ENCODE peak calls at places on chromosomes 16 and 17, in seven cellular contexts. H is HEK293T; Z is naive thymus-derived CD4-positive, alpha-beta T cell; U is stromal cell of bone marrow; P is neural progenitor cell; R is naive B cell; L is OCI-LY7. Q is an unnamed sample.

GRCh38 chr16:85152414-85153030 is 40.2 kb upstream of the CIBAR2 start:
- DNase-seq in L (no peak), P (no peak), U (no peak), H (no peak), R (no peak), Z (no peak), Q (no peak)

GRCh38 chr16:23330161-23330560 is 28.1 kb downstream of the SCNN1B start:
- DNase-seq in H (no peak), P (no peak), U (no peak), L (no peak), R (no peak), Z (no peak), Q (no peak)

GRCh38 chr16:12410842-12411490 is 392.7 kb downstream of the CPPED1 start:
- DNase-seq in Z (no peak), P (no peak), L (peak), H (no peak), U (no peak), R (no peak), Q (peak)

GRCh38 chr17:17840751-17841591 is 4.2 kb upstream of the SREBF1 start:
- DNase-seq in R (no peak), Z (no peak), L (peak), H (no peak), U (no peak), P (peak), Q (peak)

GRCh38 chr17:64698725-64699124 is 36.6 kb upstream of the SMURF2 start:
- DNase-seq in R (no peak), Z (no peak), H (no peak), U (no peak), P (no peak), L (no peak), Q (no peak)

GRCh38 chr17:78343433-78344201 is 16.3 kb downstream of the SOCS3 start:
- DNase-seq in H (no peak), U (no peak), R (peak), P (no peak), L (peak), Z (peak), Q (peak)

GRCh38 chr17:75078097-75079022 is 9.4 kb upstream of the SLC16A5 start:
- DNase-seq in Z (no peak), R (no peak), P (no peak), H (no peak), U (no peak), L (no peak), Q (peak)

GRCh38 chr16:56609463-56609921 is 1.1 kb downstream of the MT2A start:
- DNase-seq in Z (peak), U (peak), L (peak), H (peak), P (peak), R (peak), Q (peak)

GRCh38 chr16:968620-969019 is 2.2 kb downstream of the LMF1 start:
- DNase-seq in U (no peak), Z (no peak), L (no peak), R (no peak), P (peak), H (no peak), Q (no peak)

GRCh38 chr17:18129041-18129502 is 20.5 kb downstream of the MYO15A start:
- DNase-seq in U (peak), P (no peak), H (no peak), Z (no peak), R (no peak), L (no peak), Q (no peak)

GRCh38 chr16:22764662-22765302 is 49.2 kb upstream of the HS3ST2 start:
- DNase-seq in R (no peak), U (no peak), L (no peak), P (peak), Z (no peak), H (no peak), Q (no peak)

GRCh38 chr17:40952675-40953074 is 14.1 kb downstream of the KRT39 start:
- DNase-seq in P (no peak), L (no peak), U (peak), Z (no peak), R (no peak), H (no peak), Q (peak)

GRCh38 chr16:86498661-86499493 is 11.4 kb upstream of the FOXF1 start:
- DNase-seq in L (no peak), R (no peak), U (no peak), P (peak), Z (no peak), H (no peak), Q (no peak)

GRCh38 chr17:53844476-53845107 is 21.9 kb downstream of the KIF2B start:
- DNase-seq in P (no peak), L (no peak), R (no peak), Z (no peak), H (no peak), U (no peak), Q (no peak)

GRCh38 chr16:8908779-8909468 is 26.8 kb downstream of the LITAFD start:
- DNase-seq in L (no peak), R (no peak), P (no peak), H (no peak), Z (no peak), U (no peak), Q (peak)

GRCh38 chr17:1060991-1061390 is 64.1 kb downstream of the TIMM22 start:
- DNase-seq in P (no peak), U (peak), H (no peak), Z (no peak), R (no peak), L (no peak), Q (no peak)

GRCh38 chr17:73342057-73342522 is 30.3 kb upstream of the CDC42EP4 start:
- DNase-seq in R (no peak), Z (no peak), U (no peak), L (no peak), H (no peak), P (peak), Q (peak)

GRCh38 chr17:2309338-2310143 is 5.8 kb downstream of the SRR start:
- DNase-seq in H (no peak), P (no peak), U (no peak), L (no peak), Z (no peak), R (no peak), Q (no peak)

GRCh38 chr16:88821168-88821850 is 9.6 kb upstream of the APRT start:
- DNase-seq in L (no peak), U (no peak), P (no peak), H (no peak), R (no peak), Z (no peak), Q (no peak)

GRCh38 chr16:89764711-89765201 is 43.4 kb downstream of the ZNF276 start:
- DNase-seq in H (no peak), R (peak), L (peak), Z (no peak), U (peak), P (no peak), Q (peak)

GRCh38 chr17:78933959-78934568 is 8.9 kb upstream of the TIMP2 start:
- DNase-seq in H (peak), P (peak), U (peak), Z (no peak), R (no peak), L (no peak), Q (peak)

GRCh38 chr17:82963104-82963950 is 116.1 kb upstream of the METRNL start:
- DNase-seq in P (peak), L (peak), Z (no peak), U (peak), R (no peak), H (no peak), Q (peak)

GRCh38 chr16:50509521-50510341 is 38.5 kb upstream of the NKD1 start:
- DNase-seq in P (peak), Z (peak), R (peak), H (peak), U (no peak), L (peak), Q (no peak)

GRCh38 chr16:80489173-80489572 is 51.6 kb upstream of the DYNLRB2 start:
- DNase-seq in Z (no peak), P (no peak), L (no peak), U (no peak), R (no peak), H (no peak), Q (no peak)

GRCh38 chr17:78075011-78075410 is 53.5 kb downstream of the TMC6 start:
- DNase-seq in P (no peak), U (no peak), R (no peak), H (no peak), L (no peak), Z (no peak), Q (no peak)

GRCh38 chr17:32504166-32504990 is 17.6 kb downstream of the CDK5R1 start:
- DNase-seq in U (no peak), R (no peak), P (no peak), L (no peak), Z (no peak), H (no peak), Q (no peak)

Q was measured in MV-4-11.